ENCODE peak calls at places on chromosomes 3 and 15, in five cellular contexts. Y, U, J, T and R are unnamed samples.

GRCh38 chr15:59247364-59247763 is 40.7 kb downstream of the LDHAL6B start:
- DNase-seq in J (peak), T (peak), U (no peak), Y (no peak), R (no peak)

GRCh38 chr15:77033729-77034619 is 36.9 kb downstream of the TSPAN3 start:
- DNase-seq in T (no peak), Y (no peak), J (no peak), U (no peak), R (no peak)

GRCh38 chr15:62928996-62929350 is 113.6 kb upstream of the TPM1 start:
- DNase-seq in Y (peak), J (no peak), T (no peak), U (no peak), R (no peak)

GRCh38 chr3:195908439-195909293 is at the start of gene TNK2:
- DNase-seq in Y (no peak), U (peak), T (no peak), J (peak), R (no peak)

GRCh38 chr15:88243895-88244787 is 12.4 kb downstream of the NTRK3 start:
- DNase-seq in U (no peak), T (peak), J (no peak), Y (peak), R (no peak)

GRCh38 chr3:127665586-127665985 is 7.2 kb upstream of the ABTB1 start:
- DNase-seq in T (no peak), J (no peak), Y (no peak), U (no peak), R (no peak)

GRCh38 chr3:31858439-31858838 is 122.6 kb downstream of the OSBPL10 start:
- DNase-seq in U (no peak), T (no peak), J (no peak), Y (no peak), R (no peak)

GRCh38 chr3:53688989-53689388 is 157.2 kb downstream of the CHDH start:
- DNase-seq in J (no peak), T (no peak), U (no peak), Y (no peak), R (no peak)

GRCh38 chr3:11335056-11335608 is 62.9 kb downstream of the ATG7 start:
- DNase-seq in U (no peak), J (peak), T (peak), Y (peak), R (peak)

GRCh38 chr15:38651328-38652038 is 86.9 kb upstream of the RASGRP1 start:
- DNase-seq in Y (no peak), U (no peak), J (peak), T (no peak), R (no peak)

GRCh38 chr3:178295257-178295912 is 240.9 kb upstream of the KCNMB2 start:
- DNase-seq in T (no peak), J (no peak), Y (no peak), U (no peak), R (no peak)

GRCh38 chr3:138829097-138829496 is 5.6 kb downstream of the PIK3CB start:
- DNase-seq in U (no peak), Y (no peak), T (no peak), J (no peak), R (no peak)

GRCh38 chr15:66715181-66715624 is 13.2 kb downstream of the SMAD6 start:
- DNase-seq in U (no peak), Y (no peak), T (no peak), J (no peak), R (no peak)

GRCh38 chr3:153495422-153495821 is 333.4 kb downstream of the RAP2B start:
- DNase-seq in Y (no peak), T (no peak), J (no peak), U (no peak), R (no peak)

GRCh38 chr3:52181543-52181942 is 16.4 kb upstream of the ALAS1 start:
- DNase-seq in J (no peak), T (no peak), Y (no peak), U (no peak), R (no peak)

GRCh38 chr3:71258116-71258515 is 325.4 kb downstream of the FOXP1 start:
- DNase-seq in Y (no peak), T (no peak), U (no peak), J (no peak), R (no peak)

GRCh38 chr3:181056276-181056675 is 66.7 kb upstream of the DNAJC19 start:
- DNase-seq in J (no peak), Y (no peak), U (no peak), T (no peak), R (no peak)

GRCh38 chr3:189845069-189845468 is 213.9 kb downstream of the TP63 start:
- DNase-seq in J (no peak), U (no peak), Y (no peak), T (no peak), R (no peak)

GRCh38 chr3:193863657-193864323 is 270.8 kb downstream of the OPA1 start:
- DNase-seq in U (no peak), T (no peak), Y (no peak), J (no peak), R (no peak)

GRCh38 chr3:185325946-185326791 is 36.8 kb upstream of the MAP3K13 start:
- DNase-seq in T (peak), J (no peak), Y (no peak), U (no peak), R (no peak)

GRCh38 chr15:98358971-98359370 is 289.4 kb upstream of the IGF1R start:
- DNase-seq in J (no peak), Y (no peak), U (no peak), T (no peak), R (no peak)

GRCh38 chr3:41339758-41340157 is 140.5 kb downstream of the CTNNB1 start:
- DNase-seq in Y (no peak), T (no peak), J (no peak), U (no peak), R (no peak)

GRCh38 chr15:96947830-96948229 is 617.3 kb downstream of the NR2F2 start:
- DNase-seq in T (no peak), Y (no peak), J (no peak), U (no peak), R (no peak)

GRCh38 chr3:157436583-157437300 is at the start of gene PTX3:
- DNase-seq in T (peak), J (no peak), U (peak), Y (no peak), R (no peak)

GRCh38 chr3:4303187-4304123 is at the start of gene SETMAR:
- DNase-seq in Y (peak), T (peak), U (peak), J (peak), R (no peak)